ENCODE peak calls at places on chromosomes 4 and X, in nine cellular contexts. K is SHP77; Z is bronchial epithelial cell; N is A673; Q is stimulated activated CD4-positive, alpha-beta T cell treated with anti-CD3 and anti-CD28 coated beads, Interleukin-4, amount 100 ng/mL, for 48 hours; F is CD8-positive, alpha-beta T cell; M is 8988T; I is RPMI8226; J is ascending aorta. D is an unnamed sample.

GRCh38 chr4:82500830-82501229 is 61.0 kb downstream of the TMEM150C start:
- DNase-seq in K (peak; percentile 90), F (no peak), I (no peak), M (no peak), J (no peak), Z (no peak), N (no peak), Q (no peak), D (no peak)

GRCh38 chrX:13087322-13088154 is 43.1 kb upstream of the FAM9C start:
- DNase-seq in Q (no peak), N (peak; percentile 34), M (no peak), Z (peak; percentile 85), F (peak; percentile 75), I (peak; percentile 81), K (no peak), J (no peak), D (peak; percentile 54)

GRCh38 chr4:101451086-101451485 is 103.8 kb upstream of the PPP3CA start:
- DNase-seq in F (no peak), N (no peak), K (no peak), Q (no peak), J (no peak), Z (no peak), M (no peak), I (no peak), D (no peak)

GRCh38 chr4:99848576-99848975 is 31.9 kb downstream of the DAPP1 start:
- DNase-seq in M (no peak), Z (no peak), N (no peak), Q (no peak), I (no peak), J (no peak), K (no peak), F (no peak), D (no peak)

GRCh38 chr4:58261526-58261925 is 1151.3 kb upstream of the IGFBP7 start:
- DNase-seq in J (no peak), F (no peak), I (no peak), Q (no peak), M (no peak), Z (no peak), K (no peak), N (no peak), D (no peak)

GRCh38 chrX:40173662-40174593 is 76.2 kb upstream of the BCOR start:
- DNase-seq in K (peak; percentile 50), I (peak; percentile 84), F (peak; percentile 36), Z (no peak), J (no peak), M (no peak), N (peak; percentile 68), Q (peak; percentile 56), D (peak; percentile 79)

GRCh38 chr4:98482847-98483806 is 175.3 kb downstream of the TSPAN5 start:
- DNase-seq in Q (no peak), I (no peak), Z (peak; percentile 96), K (no peak), F (no peak), J (no peak), N (no peak), M (no peak), D (no peak)

GRCh38 chr4:140343303-140343702 is 30.1 kb upstream of the SCOC start:
- DNase-seq in K (no peak), Q (no peak), F (no peak), Z (peak; percentile 61), I (peak; percentile 50), J (no peak), M (no peak), N (peak; percentile 17), D (peak; percentile 99)

GRCh38 chrX:41526925-41527324 is 79.8 kb downstream of the NYX start:
- DNase-seq in M (peak; percentile 18), Z (peak; percentile 52), J (no peak), F (no peak), K (no peak), N (no peak), Q (no peak), I (no peak), D (no peak)

GRCh38 chr4:77776182-77777134 is 42.7 kb downstream of the CNOT6L start:
- DNase-seq in Z (no peak), N (no peak), J (no peak), Q (no peak), I (no peak), F (no peak), K (no peak), M (no peak), D (peak; percentile 71)

GRCh38 chr4:152106113-152106763 is 345.4 kb upstream of the GATB start:
- DNase-seq in F (no peak), Z (peak; percentile 98), M (peak; percentile 38), K (no peak), J (peak; percentile 61), N (peak; percentile 85), I (peak; percentile 10), Q (no peak), D (peak; percentile 26)

GRCh38 chr4:6535329-6535692 is 39.7 kb upstream of the MAN2B2 start:
- DNase-seq in J (no peak), N (no peak), F (no peak), M (no peak), K (no peak), Q (no peak), Z (no peak), I (no peak), D (no peak)

GRCh38 chrX:21738145-21738949 is 19.6 kb downstream of the SMPX start:
- DNase-seq in M (no peak), Q (no peak), N (no peak), K (peak; percentile 68), I (no peak), J (no peak), Z (peak; percentile 20), F (no peak), D (no peak)

GRCh38 chr4:30720021-30720655 is at the start of gene PCDH7:
- DNase-seq in N (peak; percentile 91), I (no peak), Z (peak; percentile 59), F (no peak), J (no peak), M (peak; percentile 71), K (no peak), Q (no peak), D (peak; percentile 43)

GRCh38 chr4:946517-947471 is 14.5 kb downstream of the TMEM175 start:
- DNase-seq in F (no peak), N (no peak), M (peak; percentile 8), I (no peak), J (no peak), Q (no peak), K (no peak), Z (no peak), D (no peak)

GRCh38 chrX:141341341-141341740 is 99.0 kb upstream of the SPANXC start:
- DNase-seq in F (no peak), I (no peak), Z (peak; percentile 35), J (no peak), M (no peak), K (no peak), N (no peak), Q (no peak), D (no peak)

GRCh38 chr4:68683034-68683433 is 12.6 kb upstream of the UGT2B15 start:
- DNase-seq in M (no peak), Z (no peak), N (no peak), J (no peak), Q (no peak), F (no peak), I (no peak), K (no peak), D (no peak)

GRCh38 chr4:188958346-188958745 is 819.1 kb downstream of the TRIML1 start:
- DNase-seq in Z (no peak), I (no peak), Q (no peak), J (no peak), F (no peak), M (no peak), K (no peak), N (no peak), D (no peak)

GRCh38 chr4:82561745-82562552 is at the start of gene TMEM150C:
- DNase-seq in F (no peak), J (no peak), M (peak; percentile 40), K (peak; percentile 38), Q (no peak), Z (peak; percentile 6), I (no peak), N (peak; percentile 14), D (peak; percentile 37)

GRCh38 chr4:74838746-74839370 is 44.5 kb upstream of the BTC start:
- DNase-seq in N (peak; percentile 19), I (no peak), J (no peak), K (no peak), Q (no peak), Z (peak; percentile 89), F (no peak), M (no peak), D (no peak)

GRCh38 chrX:91081873-91082272 is 352.8 kb upstream of the PABPC5 start:
- DNase-seq in Z (no peak), Q (no peak), K (no peak), F (no peak), N (no peak), M (no peak), I (no peak), J (no peak), D (no peak)

GRCh38 chr4:83022724-83023427 is 12.1 kb upstream of the COPS4 start:
- DNase-seq in Q (no peak), Z (peak; percentile 67), I (no peak), M (no peak), N (no peak), F (no peak), J (no peak), K (no peak), D (no peak)

GRCh38 chrX:39990388-39990787 is 107.4 kb downstream of the BCOR start:
- DNase-seq in F (no peak), M (no peak), K (no peak), N (no peak), Z (no peak), J (no peak), I (no peak), Q (no peak), D (no peak)

GRCh38 chr4:101291198-101291597 is 56.1 kb downstream of the PPP3CA start:
- DNase-seq in M (no peak), Q (no peak), N (peak; percentile 23), K (no peak), F (no peak), Z (no peak), I (no peak), J (no peak), D (no peak)

GRCh38 chr4:110134269-110134889 is 64.0 kb downstream of the ELOVL6 start:
- DNase-seq in J (no peak), I (no peak), Q (no peak), F (no peak), N (no peak), Z (no peak), K (no peak), M (no peak), D (no peak)

GRCh38 chr4:145679991-145680455 is at the start of gene C4orf51:
- DNase-seq in Q (no peak), Z (peak; percentile 77), N (peak; percentile 58), M (no peak), K (peak; percentile 29), F (no peak), J (no peak), I (no peak), D (peak; percentile 89)

GRCh38 chr4:168486961-168487820 is 6.9 kb upstream of the DDX60L start:
- DNase-seq in F (no peak), I (no peak), Z (peak; percentile 95), K (no peak), Q (no peak), J (no peak), N (no peak), M (no peak), D (peak; percentile 45)

GRCh38 chr4:113499166-113499565 is 262.4 kb downstream of the CAMK2D start:
- DNase-seq in N (no peak), Q (no peak), K (no peak), F (no peak), I (no peak), J (no peak), Z (no peak), M (no peak), D (no peak)

GRCh38 chr4:173424899-173425805 is 26.2 kb upstream of the SCRG1 start:
- DNase-seq in F (no peak), N (peak; percentile 22), Q (no peak), I (no peak), K (no peak), J (no peak), Z (no peak), M (no peak), D (no peak)

GRCh38 chr4:97013309-97014106 is 1129.8 kb downstream of the STPG2 start:
- DNase-seq in J (no peak), F (no peak), N (no peak), M (no peak), K (no peak), I (no peak), Q (no peak), Z (no peak), D (peak; percentile 31)

GRCh38 chrX:130024127-130024526 is 41.7 kb downstream of the BCORL1 start:
- DNase-seq in F (peak; percentile 86), Q (peak; percentile 53), K (no peak), Z (peak; percentile 73), M (peak; percentile 33), J (peak; percentile 57), I (peak; percentile 48), N (peak; percentile 73), D (peak; percentile 77)

D was measured in small intestine.